ENCODE peak calls at places on chromosomes 6 and 20, in six cellular contexts. B is coronary artery, S is GM12865, E is neural crest cell, K is lower lobe of right lung, Q is GM23338. L is an unnamed sample.

GRCh38 chr6:40160826-40161225 is 226.6 kb upstream of the MOCS1 start:
- DNase-seq in K (no peak), E (no peak), B (no peak), S (no peak), Q (no peak), L (no peak)

GRCh38 chr20:6530916-6531315 is 236.6 kb upstream of the BMP2 start:
- DNase-seq in S (no peak), B (no peak), E (no peak), K (no peak), Q (no peak), L (no peak)

GRCh38 chr6:17725083-17725482 is 18.4 kb upstream of the NUP153 start:
- DNase-seq in K (no peak), Q (peak; percentile 81), S (no peak), E (peak; percentile 41), B (no peak), L (peak; percentile 48)

GRCh38 chr6:155528982-155529453 is 73.4 kb upstream of the NOX3 start:
- DNase-seq in B (no peak), K (no peak), Q (no peak), E (no peak), S (peak; percentile 51), L (no peak)

GRCh38 chr6:36386495-36387439 is 702 bp downstream of the ETV7 start:
- DNase-seq in Q (peak; percentile 65), K (peak; percentile 63), E (no peak), B (peak; percentile 80), S (no peak), L (peak; percentile 25)

GRCh38 chr6:134438825-134439224 is 120.9 kb upstream of the SGK1 start:
- DNase-seq in K (no peak), Q (peak; percentile 24), B (no peak), E (no peak), S (no peak), L (no peak)

GRCh38 chr6:56505861-56506260 is 136.8 kb downstream of the DST start:
- DNase-seq in S (no peak), B (no peak), Q (no peak), E (no peak), K (no peak), L (no peak)

GRCh38 chr20:47815866-47816265 is 30.6 kb upstream of the SULF2 start:
- DNase-seq in Q (no peak), E (no peak), B (no peak), K (no peak), S (no peak), L (no peak)

GRCh38 chr6:113344969-113345368 is 512.2 kb upstream of the MARCKS start:
- DNase-seq in E (no peak), B (no peak), K (no peak), S (no peak), Q (no peak), L (no peak)

GRCh38 chr6:157991067-157991432 is 9.4 kb downstream of the SYNJ2 start:
- DNase-seq in B (no peak), K (no peak), S (no peak), Q (no peak), E (no peak), L (no peak)

GRCh38 chr6:164097557-164098398 is 683.3 kb downstream of the QKI start:
- DNase-seq in S (no peak), K (no peak), E (no peak), B (no peak), Q (peak; percentile 45), L (peak; percentile 52)

DNA sequence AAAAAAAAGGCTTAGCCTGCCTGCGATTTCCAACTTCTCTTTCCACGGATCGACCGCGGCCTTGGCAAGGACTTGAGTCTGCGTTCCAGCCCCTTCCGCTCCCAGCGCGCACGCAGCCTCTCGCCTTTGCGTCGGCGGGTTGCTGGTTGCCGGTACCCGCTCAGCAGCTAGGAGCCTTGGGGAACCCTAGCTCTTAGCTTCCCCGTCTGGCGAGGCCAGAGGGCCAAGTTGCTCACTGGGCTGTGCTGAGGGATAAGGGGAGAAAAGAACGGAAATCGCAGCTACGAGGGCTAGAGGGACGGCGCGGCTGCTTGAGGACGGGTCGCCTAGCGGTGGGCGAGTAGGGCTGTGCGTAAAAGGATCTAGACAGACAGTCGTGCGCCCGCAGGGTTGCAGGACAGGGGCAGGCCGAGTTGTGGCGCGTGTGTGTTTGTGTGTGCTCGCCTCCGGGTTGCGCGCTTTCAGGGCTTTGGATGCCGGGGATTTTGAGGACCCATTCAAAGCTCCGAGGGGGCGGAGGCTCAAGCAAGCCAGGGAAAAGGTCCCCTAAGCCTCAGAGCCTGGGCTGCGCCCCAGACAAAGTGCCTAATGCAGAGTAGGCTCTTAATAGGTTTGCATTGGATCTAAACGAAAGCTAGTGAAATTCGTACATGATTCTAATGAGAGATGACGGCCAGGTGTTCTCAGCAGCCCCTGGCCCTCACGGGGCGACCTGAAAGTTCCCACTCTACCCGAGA is 40.5 kb upstream of the OSTM1 start:
- DNase-seq in Q (peak; percentile 87), E (peak; percentile 57), B (no peak), K (peak; percentile 82), S (no peak), L (peak; percentile 62)
- TF ChIP-seq CTCF in Q (peak; percentile 18), E (peak; percentile 57), B (no peak), K (no peak), S (no peak), L (peak; percentile 37)

GRCh38 chr6:109186012-109186411 is 90.7 kb downstream of the CEP57L1 start:
- DNase-seq in B (no peak), E (no peak), S (no peak), Q (no peak), K (no peak), L (no peak)

GRCh38 chr6:109182590-109182989 is 87.3 kb downstream of the CEP57L1 start:
- DNase-seq in Q (no peak), S (no peak), K (no peak), E (no peak), B (no peak), L (no peak)

GRCh38 chr6:109179507-109179906 is 84.2 kb downstream of the CEP57L1 start:
- DNase-seq in K (no peak), Q (no peak), E (no peak), S (no peak), B (no peak), L (no peak)

GRCh38 chr6:109184638-109185037 is 89.3 kb downstream of the CEP57L1 start:
- DNase-seq in B (no peak), K (no peak), Q (no peak), E (no peak), S (no peak), L (no peak)

GRCh38 chr6:109183109-109183508 is 87.8 kb downstream of the CEP57L1 start:
- DNase-seq in E (no peak), B (no peak), Q (peak; percentile 32), K (no peak), S (peak; percentile 9), L (no peak)
- TF ChIP-seq CTCF in E (no peak), B (no peak), Q (peak; percentile 61), K (no peak), S (no peak), L (no peak)

DNA sequence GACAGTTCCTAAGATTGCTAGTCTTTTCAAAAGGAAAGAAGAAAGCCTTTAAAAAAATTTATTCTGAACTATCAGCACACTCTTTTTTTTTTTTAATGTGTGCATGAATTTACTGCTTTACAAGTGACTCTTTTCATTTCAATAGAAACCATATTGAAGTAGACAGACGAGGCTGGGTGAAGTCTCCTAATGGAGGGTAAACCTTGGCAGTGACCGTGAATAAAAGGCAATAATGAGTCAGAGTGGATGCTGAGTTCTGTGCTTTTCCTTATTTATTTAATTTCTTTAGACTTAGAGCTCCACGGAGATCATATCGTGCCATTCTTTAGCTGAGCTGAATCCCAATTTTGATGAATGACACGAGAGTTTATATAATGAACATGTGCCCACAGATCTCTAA is 196.9 kb downstream of the PRL start:
- DNase-seq in Q (no peak), S (no peak), B (no peak), E (no peak), K (no peak), L (no peak)
- TF ChIP-seq CTCF in Q (no peak), S (no peak), B (no peak), E (no peak), K (no peak), L (no peak)

DNA sequence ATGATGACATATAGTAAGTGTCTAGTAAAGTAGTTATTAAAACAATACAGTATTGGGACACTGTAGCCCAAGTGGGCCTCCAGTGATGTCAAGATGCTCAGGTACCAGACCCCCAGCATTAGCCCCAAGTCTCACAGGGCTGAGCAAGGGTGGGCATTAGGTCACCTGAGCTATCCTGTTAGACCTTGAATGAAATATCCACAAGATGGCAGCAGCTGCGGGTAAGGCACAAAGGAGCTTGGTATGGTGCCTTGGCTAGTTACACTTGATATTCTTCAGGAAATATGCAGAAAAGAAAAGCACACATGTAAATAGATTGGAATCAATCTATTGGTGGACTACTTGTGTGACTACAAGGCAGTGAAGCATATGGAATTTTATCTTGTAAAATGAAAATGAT is 701.8 kb upstream of the ADGRB3 start:
- DNase-seq in E (no peak), K (no peak), S (peak; percentile 31), B (no peak), Q (peak; percentile 75), L (peak; percentile 12)
- TF ChIP-seq CTCF in E (no peak), K (no peak), S (peak; percentile 27), B (no peak), Q (peak; percentile 89), L (no peak)

GRCh38 chr6:3398165-3398562 is 58.7 kb downstream of the SLC22A23 start:
- DNase-seq in Q (no peak), E (no peak), B (no peak), S (no peak), K (no peak), L (no peak)
- TF ChIP-seq CTCF in Q (no peak), E (no peak), B (no peak), S (no peak), K (no peak), L (no peak)

GRCh38 chr20:50607850-50608749 is 83.2 kb downstream of the RIPOR3 start:
- DNase-seq in Q (no peak), S (no peak), E (no peak), B (no peak), K (no peak), L (no peak)

GRCh38 chr20:50611128-50611810 is 80.1 kb downstream of the RIPOR3 start:
- DNase-seq in S (no peak), Q (no peak), E (no peak), K (no peak), B (no peak), L (no peak)

GRCh38 chr20:50608750-50609104 is 82.6 kb downstream of the RIPOR3 start:
- DNase-seq in K (no peak), B (no peak), Q (no peak), E (no peak), S (no peak), L (no peak)

GRCh38 chr20:50609438-50609989 is 81.8 kb downstream of the RIPOR3 start:
- DNase-seq in S (no peak), E (no peak), Q (no peak), B (no peak), K (no peak), L (no peak)

GRCh38 chr20:50610212-50610718 is 81.1 kb downstream of the RIPOR3 start:
- DNase-seq in E (no peak), K (no peak), Q (no peak), B (no peak), S (no peak), L (no peak)
- TF ChIP-seq CTCF in E (no peak), K (no peak), Q (peak; percentile 26), B (no peak), S (peak; percentile 2), L (no peak)